ENCODE peak calls at places on chromosomes 6 and 20, in six cellular contexts. One of them, this sample, is unnamed.

GRCh38 chr6:134097114-134097707 is 44.8 kb upstream of the SLC2A12 start:
- DNase-seq in stimulated activated CD8-positive, alpha-beta memory T cell treated with anti-CD3 and anti-CD28 coated beads, Interleukin-4, amount 100 ng/mL, for 24 hours: peak
- DNase-seq in activated CD8-positive, alpha-beta memory T cell treated with anti-CD3 and anti-CD28 coated beads, Interleukin-2, amount 10 ng/mL, durations not matched to agents 7 days and 5 days: peak
- DNase-seq in RPMI7951: peak
- DNase-seq in stromal cell of bone marrow: peak
- DNase-seq in NCI-H1436: peak
- DNase-seq in this sample: no peak

GRCh38 chr6:117908246-117909107 is 1.4 kb downstream of the SLC35F1 start:
- DNase-seq in activated CD8-positive, alpha-beta memory T cell treated with anti-CD3 and anti-CD28 coated beads, Interleukin-2, amount 10 ng/mL, durations not matched to agents 7 days and 5 days: no peak
- DNase-seq in stimulated activated CD8-positive, alpha-beta memory T cell treated with anti-CD3 and anti-CD28 coated beads, Interleukin-4, amount 100 ng/mL, for 24 hours: no peak
- DNase-seq in NCI-H1436: no peak
- DNase-seq in stromal cell of bone marrow: no peak
- DNase-seq in RPMI7951: no peak
- DNase-seq in this sample: no peak

GRCh38 chr6:135251416-135251815 is 70.3 kb downstream of the MYB start:
- DNase-seq in NCI-H1436: no peak
- DNase-seq in activated CD8-positive, alpha-beta memory T cell treated with anti-CD3 and anti-CD28 coated beads, Interleukin-2, amount 10 ng/mL, durations not matched to agents 7 days and 5 days: no peak
- DNase-seq in stimulated activated CD8-positive, alpha-beta memory T cell treated with anti-CD3 and anti-CD28 coated beads, Interleukin-4, amount 100 ng/mL, for 24 hours: no peak
- DNase-seq in RPMI7951: no peak
- DNase-seq in stromal cell of bone marrow: no peak
- DNase-seq in this sample: no peak

GRCh38 chr20:44151621-44152416 is 35.2 kb downstream of the JPH2 start:
- DNase-seq in stimulated activated CD8-positive, alpha-beta memory T cell treated with anti-CD3 and anti-CD28 coated beads, Interleukin-4, amount 100 ng/mL, for 24 hours: no peak
- DNase-seq in activated CD8-positive, alpha-beta memory T cell treated with anti-CD3 and anti-CD28 coated beads, Interleukin-2, amount 10 ng/mL, durations not matched to agents 7 days and 5 days: no peak
- DNase-seq in RPMI7951: peak
- DNase-seq in NCI-H1436: no peak
- DNase-seq in stromal cell of bone marrow: no peak
- DNase-seq in this sample: no peak

GRCh38 chr6:2563635-2564034 is 187.1 kb downstream of the MYLK4 start:
- DNase-seq in NCI-H1436: no peak
- DNase-seq in activated CD8-positive, alpha-beta memory T cell treated with anti-CD3 and anti-CD28 coated beads, Interleukin-2, amount 10 ng/mL, durations not matched to agents 7 days and 5 days: peak
- DNase-seq in stimulated activated CD8-positive, alpha-beta memory T cell treated with anti-CD3 and anti-CD28 coated beads, Interleukin-4, amount 100 ng/mL, for 24 hours: no peak
- DNase-seq in stromal cell of bone marrow: peak
- DNase-seq in RPMI7951: peak
- DNase-seq in this sample: no peak

GRCh38 chr6:112571886-112572285 is 224.8 kb downstream of the RFPL4B start:
- DNase-seq in stromal cell of bone marrow: peak
- DNase-seq in NCI-H1436: no peak
- DNase-seq in RPMI7951: no peak
- DNase-seq in activated CD8-positive, alpha-beta memory T cell treated with anti-CD3 and anti-CD28 coated beads, Interleukin-2, amount 10 ng/mL, durations not matched to agents 7 days and 5 days: no peak
- DNase-seq in stimulated activated CD8-positive, alpha-beta memory T cell treated with anti-CD3 and anti-CD28 coated beads, Interleukin-4, amount 100 ng/mL, for 24 hours: no peak
- DNase-seq in this sample: no peak

GRCh38 chr20:46214831-46215488 is 93.3 kb downstream of the CDH22 start:
- DNase-seq in stromal cell of bone marrow: no peak
- DNase-seq in NCI-H1436: no peak
- DNase-seq in RPMI7951: peak
- DNase-seq in stimulated activated CD8-positive, alpha-beta memory T cell treated with anti-CD3 and anti-CD28 coated beads, Interleukin-4, amount 100 ng/mL, for 24 hours: no peak
- DNase-seq in activated CD8-positive, alpha-beta memory T cell treated with anti-CD3 and anti-CD28 coated beads, Interleukin-2, amount 10 ng/mL, durations not matched to agents 7 days and 5 days: no peak
- DNase-seq in this sample: no peak

GRCh38 chr6:146339716-146340115 is 203.9 kb upstream of the RAB32 start:
- DNase-seq in RPMI7951: peak
- DNase-seq in stromal cell of bone marrow: no peak
- DNase-seq in NCI-H1436: no peak
- DNase-seq in activated CD8-positive, alpha-beta memory T cell treated with anti-CD3 and anti-CD28 coated beads, Interleukin-2, amount 10 ng/mL, durations not matched to agents 7 days and 5 days: no peak
- DNase-seq in stimulated activated CD8-positive, alpha-beta memory T cell treated with anti-CD3 and anti-CD28 coated beads, Interleukin-4, amount 100 ng/mL, for 24 hours: no peak
- DNase-seq in this sample: no peak

GRCh38 chr20:19757487-19757972 is 528 bp upstream of the RIN2 start:
- DNase-seq in RPMI7951: peak
- DNase-seq in activated CD8-positive, alpha-beta memory T cell treated with anti-CD3 and anti-CD28 coated beads, Interleukin-2, amount 10 ng/mL, durations not matched to agents 7 days and 5 days: no peak
- DNase-seq in stimulated activated CD8-positive, alpha-beta memory T cell treated with anti-CD3 and anti-CD28 coated beads, Interleukin-4, amount 100 ng/mL, for 24 hours: no peak
- DNase-seq in NCI-H1436: no peak
- DNase-seq in stromal cell of bone marrow: peak
- DNase-seq in this sample: peak

GRCh38 chr6:144824018-144824417 is 538.9 kb downstream of the UTRN start:
- DNase-seq in activated CD8-positive, alpha-beta memory T cell treated with anti-CD3 and anti-CD28 coated beads, Interleukin-2, amount 10 ng/mL, durations not matched to agents 7 days and 5 days: no peak
- DNase-seq in stromal cell of bone marrow: no peak
- DNase-seq in NCI-H1436: no peak
- DNase-seq in RPMI7951: no peak
- DNase-seq in stimulated activated CD8-positive, alpha-beta memory T cell treated with anti-CD3 and anti-CD28 coated beads, Interleukin-4, amount 100 ng/mL, for 24 hours: no peak
- DNase-seq in this sample: no peak

GRCh38 chr6:170097505-170098427 is 193.1 kb downstream of the DLL1 start:
- DNase-seq in NCI-H1436: no peak
- DNase-seq in RPMI7951: no peak
- DNase-seq in activated CD8-positive, alpha-beta memory T cell treated with anti-CD3 and anti-CD28 coated beads, Interleukin-2, amount 10 ng/mL, durations not matched to agents 7 days and 5 days: peak
- DNase-seq in stromal cell of bone marrow: no peak
- DNase-seq in stimulated activated CD8-positive, alpha-beta memory T cell treated with anti-CD3 and anti-CD28 coated beads, Interleukin-4, amount 100 ng/mL, for 24 hours: no peak
- DNase-seq in this sample: peak

GRCh38 chr6:85490516-85491248 is 40.8 kb downstream of the NT5E start:
- DNase-seq in activated CD8-positive, alpha-beta memory T cell treated with anti-CD3 and anti-CD28 coated beads, Interleukin-2, amount 10 ng/mL, durations not matched to agents 7 days and 5 days: no peak
- DNase-seq in RPMI7951: peak
- DNase-seq in NCI-H1436: no peak
- DNase-seq in stromal cell of bone marrow: no peak
- DNase-seq in stimulated activated CD8-positive, alpha-beta memory T cell treated with anti-CD3 and anti-CD28 coated beads, Interleukin-4, amount 100 ng/mL, for 24 hours: no peak
- DNase-seq in this sample: no peak

GRCh38 chr6:117263353-117263927 is 1.9 kb upstream of the VGLL2 start:
- DNase-seq in stromal cell of bone marrow: no peak
- DNase-seq in activated CD8-positive, alpha-beta memory T cell treated with anti-CD3 and anti-CD28 coated beads, Interleukin-2, amount 10 ng/mL, durations not matched to agents 7 days and 5 days: no peak
- DNase-seq in RPMI7951: no peak
- DNase-seq in NCI-H1436: no peak
- DNase-seq in stimulated activated CD8-positive, alpha-beta memory T cell treated with anti-CD3 and anti-CD28 coated beads, Interleukin-4, amount 100 ng/mL, for 24 hours: no peak
- DNase-seq in this sample: no peak

GRCh38 chr20:38167851-38168760 is 3.0 kb upstream of the TGM2 start:
- DNase-seq in stimulated activated CD8-positive, alpha-beta memory T cell treated with anti-CD3 and anti-CD28 coated beads, Interleukin-4, amount 100 ng/mL, for 24 hours: no peak
- DNase-seq in activated CD8-positive, alpha-beta memory T cell treated with anti-CD3 and anti-CD28 coated beads, Interleukin-2, amount 10 ng/mL, durations not matched to agents 7 days and 5 days: no peak
- DNase-seq in stromal cell of bone marrow: no peak
- DNase-seq in NCI-H1436: no peak
- DNase-seq in RPMI7951: peak
- DNase-seq in this sample: no peak

GRCh38 chr20:58236612-58237317 is 8.3 kb upstream of the ANKRD60 start:
- DNase-seq in NCI-H1436: peak
- DNase-seq in stimulated activated CD8-positive, alpha-beta memory T cell treated with anti-CD3 and anti-CD28 coated beads, Interleukin-4, amount 100 ng/mL, for 24 hours: peak
- DNase-seq in RPMI7951: peak
- DNase-seq in activated CD8-positive, alpha-beta memory T cell treated with anti-CD3 and anti-CD28 coated beads, Interleukin-2, amount 10 ng/mL, durations not matched to agents 7 days and 5 days: peak
- DNase-seq in stromal cell of bone marrow: peak
- DNase-seq in this sample: peak

GRCh38 chr6:13924146-13924948 is 405 bp upstream of the RNF182 start:
- DNase-seq in activated CD8-positive, alpha-beta memory T cell treated with anti-CD3 and anti-CD28 coated beads, Interleukin-2, amount 10 ng/mL, durations not matched to agents 7 days and 5 days: peak
- DNase-seq in RPMI7951: peak
- DNase-seq in stimulated activated CD8-positive, alpha-beta memory T cell treated with anti-CD3 and anti-CD28 coated beads, Interleukin-4, amount 100 ng/mL, for 24 hours: no peak
- DNase-seq in NCI-H1436: peak
- DNase-seq in stromal cell of bone marrow: no peak
- DNase-seq in this sample: peak

GRCh38 chr20:1897965-1898464 is 2.8 kb downstream of the SIRPA start:
- DNase-seq in stromal cell of bone marrow: no peak
- DNase-seq in stimulated activated CD8-positive, alpha-beta memory T cell treated with anti-CD3 and anti-CD28 coated beads, Interleukin-4, amount 100 ng/mL, for 24 hours: no peak
- DNase-seq in RPMI7951: no peak
- DNase-seq in NCI-H1436: no peak
- DNase-seq in activated CD8-positive, alpha-beta memory T cell treated with anti-CD3 and anti-CD28 coated beads, Interleukin-2, amount 10 ng/mL, durations not matched to agents 7 days and 5 days: no peak
- DNase-seq in this sample: no peak

GRCh38 chr6:40378071-40378724 is 209.0 kb downstream of the LRFN2 start:
- DNase-seq in NCI-H1436: no peak
- DNase-seq in RPMI7951: no peak
- DNase-seq in stimulated activated CD8-positive, alpha-beta memory T cell treated with anti-CD3 and anti-CD28 coated beads, Interleukin-4, amount 100 ng/mL, for 24 hours: no peak
- DNase-seq in activated CD8-positive, alpha-beta memory T cell treated with anti-CD3 and anti-CD28 coated beads, Interleukin-2, amount 10 ng/mL, durations not matched to agents 7 days and 5 days: no peak
- DNase-seq in stromal cell of bone marrow: no peak
- DNase-seq in this sample: peak

GRCh38 chr20:44419131-44419844 is 56.4 kb upstream of the TTPAL start:
- DNase-seq in RPMI7951: no peak
- DNase-seq in stimulated activated CD8-positive, alpha-beta memory T cell treated with anti-CD3 and anti-CD28 coated beads, Interleukin-4, amount 100 ng/mL, for 24 hours: no peak
- DNase-seq in stromal cell of bone marrow: no peak
- DNase-seq in activated CD8-positive, alpha-beta memory T cell treated with anti-CD3 and anti-CD28 coated beads, Interleukin-2, amount 10 ng/mL, durations not matched to agents 7 days and 5 days: no peak
- DNase-seq in NCI-H1436: no peak
- DNase-seq in this sample: no peak

GRCh38 chr6:118776607-118777549 is 117.1 kb upstream of the ASF1A start:
- DNase-seq in activated CD8-positive, alpha-beta memory T cell treated with anti-CD3 and anti-CD28 coated beads, Interleukin-2, amount 10 ng/mL, durations not matched to agents 7 days and 5 days: peak
- DNase-seq in stimulated activated CD8-positive, alpha-beta memory T cell treated with anti-CD3 and anti-CD28 coated beads, Interleukin-4, amount 100 ng/mL, for 24 hours: peak
- DNase-seq in NCI-H1436: peak
- DNase-seq in RPMI7951: peak
- DNase-seq in stromal cell of bone marrow: peak
- DNase-seq in this sample: no peak

GRCh38 chr6:4840169-4840568 is 64.0 kb downstream of the CDYL start:
- DNase-seq in RPMI7951: no peak
- DNase-seq in stimulated activated CD8-positive, alpha-beta memory T cell treated with anti-CD3 and anti-CD28 coated beads, Interleukin-4, amount 100 ng/mL, for 24 hours: no peak
- DNase-seq in NCI-H1436: no peak
- DNase-seq in stromal cell of bone marrow: no peak
- DNase-seq in activated CD8-positive, alpha-beta memory T cell treated with anti-CD3 and anti-CD28 coated beads, Interleukin-2, amount 10 ng/mL, durations not matched to agents 7 days and 5 days: no peak
- DNase-seq in this sample: no peak

GRCh38 chr6:21219241-21219640 is 374.3 kb upstream of the SOX4 start:
- DNase-seq in RPMI7951: no peak
- DNase-seq in NCI-H1436: no peak
- DNase-seq in stimulated activated CD8-positive, alpha-beta memory T cell treated with anti-CD3 and anti-CD28 coated beads, Interleukin-4, amount 100 ng/mL, for 24 hours: no peak
- DNase-seq in stromal cell of bone marrow: no peak
- DNase-seq in activated CD8-positive, alpha-beta memory T cell treated with anti-CD3 and anti-CD28 coated beads, Interleukin-2, amount 10 ng/mL, durations not matched to agents 7 days and 5 days: no peak
- DNase-seq in this sample: no peak

GRCh38 chr20:24634855-24635254 is 165.4 kb downstream of the SYNDIG1 start:
- DNase-seq in activated CD8-positive, alpha-beta memory T cell treated with anti-CD3 and anti-CD28 coated beads, Interleukin-2, amount 10 ng/mL, durations not matched to agents 7 days and 5 days: no peak
- DNase-seq in stimulated activated CD8-positive, alpha-beta memory T cell treated with anti-CD3 and anti-CD28 coated beads, Interleukin-4, amount 100 ng/mL, for 24 hours: no peak
- DNase-seq in RPMI7951: peak
- DNase-seq in stromal cell of bone marrow: peak
- DNase-seq in NCI-H1436: no peak
- DNase-seq in this sample: peak

GRCh38 chr6:39891353-39891752 is 42.9 kb downstream of the MOCS1 start:
- DNase-seq in stromal cell of bone marrow: no peak
- DNase-seq in RPMI7951: no peak
- DNase-seq in activated CD8-positive, alpha-beta memory T cell treated with anti-CD3 and anti-CD28 coated beads, Interleukin-2, amount 10 ng/mL, durations not matched to agents 7 days and 5 days: no peak
- DNase-seq in stimulated activated CD8-positive, alpha-beta memory T cell treated with anti-CD3 and anti-CD28 coated beads, Interleukin-4, amount 100 ng/mL, for 24 hours: no peak
- DNase-seq in NCI-H1436: no peak
- DNase-seq in this sample: no peak

GRCh38 chr6:116218172-116218633 is 35.7 kb downstream of the TSPYL4 start:
- DNase-seq in stromal cell of bone marrow: no peak
- DNase-seq in stimulated activated CD8-positive, alpha-beta memory T cell treated with anti-CD3 and anti-CD28 coated beads, Interleukin-4, amount 100 ng/mL, for 24 hours: no peak
- DNase-seq in RPMI7951: no peak
- DNase-seq in activated CD8-positive, alpha-beta memory T cell treated with anti-CD3 and anti-CD28 coated beads, Interleukin-2, amount 10 ng/mL, durations not matched to agents 7 days and 5 days: no peak
- DNase-seq in NCI-H1436: no peak
- DNase-seq in this sample: no peak

GRCh38 chr6:142693446-142693845 is 251.5 kb downstream of the HIVEP2 start:
- DNase-seq in NCI-H1436: no peak
- DNase-seq in stromal cell of bone marrow: peak
- DNase-seq in RPMI7951: peak
- DNase-seq in stimulated activated CD8-positive, alpha-beta memory T cell treated with anti-CD3 and anti-CD28 coated beads, Interleukin-4, amount 100 ng/mL, for 24 hours: no peak
- DNase-seq in activated CD8-positive, alpha-beta memory T cell treated with anti-CD3 and anti-CD28 coated beads, Interleukin-2, amount 10 ng/mL, durations not matched to agents 7 days and 5 days: no peak
- DNase-seq in this sample: no peak

GRCh38 chr6:56156643-56157042 is 90.7 kb downstream of the COL21A1 start:
- DNase-seq in stimulated activated CD8-positive, alpha-beta memory T cell treated with anti-CD3 and anti-CD28 coated beads, Interleukin-4, amount 100 ng/mL, for 24 hours: no peak
- DNase-seq in RPMI7951: peak
- DNase-seq in NCI-H1436: no peak
- DNase-seq in stromal cell of bone marrow: no peak
- DNase-seq in activated CD8-positive, alpha-beta memory T cell treated with anti-CD3 and anti-CD28 coated beads, Interleukin-2, amount 10 ng/mL, durations not matched to agents 7 days and 5 days: no peak
- DNase-seq in this sample: no peak

GRCh38 chr6:79467716-79468115 is 69.5 kb downstream of the LCA5 start:
- DNase-seq in stromal cell of bone marrow: no peak
- DNase-seq in activated CD8-positive, alpha-beta memory T cell treated with anti-CD3 and anti-CD28 coated beads, Interleukin-2, amount 10 ng/mL, durations not matched to agents 7 days and 5 days: no peak
- DNase-seq in NCI-H1436: no peak
- DNase-seq in stimulated activated CD8-positive, alpha-beta memory T cell treated with anti-CD3 and anti-CD28 coated beads, Interleukin-4, amount 100 ng/mL, for 24 hours: no peak
- DNase-seq in RPMI7951: no peak
- DNase-seq in this sample: no peak

GRCh38 chr20:34389206-34389953 is 26.3 kb downstream of the ITCH start:
- DNase-seq in activated CD8-positive, alpha-beta memory T cell treated with anti-CD3 and anti-CD28 coated beads, Interleukin-2, amount 10 ng/mL, durations not matched to agents 7 days and 5 days: no peak
- DNase-seq in stromal cell of bone marrow: no peak
- DNase-seq in RPMI7951: peak
- DNase-seq in stimulated activated CD8-positive, alpha-beta memory T cell treated with anti-CD3 and anti-CD28 coated beads, Interleukin-4, amount 100 ng/mL, for 24 hours: no peak
- DNase-seq in NCI-H1436: peak
- DNase-seq in this sample: no peak

GRCh38 chr20:6819599-6819998 is 52.1 kb downstream of the BMP2 start:
- DNase-seq in activated CD8-positive, alpha-beta memory T cell treated with anti-CD3 and anti-CD28 coated beads, Interleukin-2, amount 10 ng/mL, durations not matched to agents 7 days and 5 days: no peak
- DNase-seq in RPMI7951: peak
- DNase-seq in stimulated activated CD8-positive, alpha-beta memory T cell treated with anti-CD3 and anti-CD28 coated beads, Interleukin-4, amount 100 ng/mL, for 24 hours: no peak
- DNase-seq in stromal cell of bone marrow: no peak
- DNase-seq in NCI-H1436: no peak
- DNase-seq in this sample: no peak

GRCh38 chr6:11043552-11043960 is 549 bp downstream of the ELOVL2 start:
- DNase-seq in RPMI7951: no peak
- DNase-seq in NCI-H1436: no peak
- DNase-seq in activated CD8-positive, alpha-beta memory T cell treated with anti-CD3 and anti-CD28 coated beads, Interleukin-2, amount 10 ng/mL, durations not matched to agents 7 days and 5 days: no peak
- DNase-seq in stimulated activated CD8-positive, alpha-beta memory T cell treated with anti-CD3 and anti-CD28 coated beads, Interleukin-4, amount 100 ng/mL, for 24 hours: no peak
- DNase-seq in stromal cell of bone marrow: no peak
- DNase-seq in this sample: no peak

GRCh38 chr6:101543796-101544195 is 150.3 kb downstream of the GRIK2 start:
- DNase-seq in NCI-H1436: no peak
- DNase-seq in stimulated activated CD8-positive, alpha-beta memory T cell treated with anti-CD3 and anti-CD28 coated beads, Interleukin-4, amount 100 ng/mL, for 24 hours: no peak
- DNase-seq in stromal cell of bone marrow: no peak
- DNase-seq in activated CD8-positive, alpha-beta memory T cell treated with anti-CD3 and anti-CD28 coated beads, Interleukin-2, amount 10 ng/mL, durations not matched to agents 7 days and 5 days: no peak
- DNase-seq in RPMI7951: no peak
- DNase-seq in this sample: no peak

GRCh38 chr6:39980839-39981580 is 46.7 kb upstream of the MOCS1 start:
- DNase-seq in NCI-H1436: peak
- DNase-seq in stromal cell of bone marrow: peak
- DNase-seq in stimulated activated CD8-positive, alpha-beta memory T cell treated with anti-CD3 and anti-CD28 coated beads, Interleukin-4, amount 100 ng/mL, for 24 hours: no peak
- DNase-seq in activated CD8-positive, alpha-beta memory T cell treated with anti-CD3 and anti-CD28 coated beads, Interleukin-2, amount 10 ng/mL, durations not matched to agents 7 days and 5 days: no peak
- DNase-seq in RPMI7951: peak
- DNase-seq in this sample: no peak

GRCh38 chr6:35388023-35388422 is 45.7 kb downstream of the PPARD start:
- DNase-seq in NCI-H1436: no peak
- DNase-seq in stromal cell of bone marrow: no peak
- DNase-seq in activated CD8-positive, alpha-beta memory T cell treated with anti-CD3 and anti-CD28 coated beads, Interleukin-2, amount 10 ng/mL, durations not matched to agents 7 days and 5 days: no peak
- DNase-seq in RPMI7951: no peak
- DNase-seq in stimulated activated CD8-positive, alpha-beta memory T cell treated with anti-CD3 and anti-CD28 coated beads, Interleukin-4, amount 100 ng/mL, for 24 hours: no peak
- DNase-seq in this sample: no peak

GRCh38 chr20:30168025-30168799 is 1089.3 kb upstream of the DEFB115 start:
- DNase-seq in stimulated activated CD8-positive, alpha-beta memory T cell treated with anti-CD3 and anti-CD28 coated beads, Interleukin-4, amount 100 ng/mL, for 24 hours: no peak
- DNase-seq in NCI-H1436: no peak
- DNase-seq in stromal cell of bone marrow: no peak
- DNase-seq in activated CD8-positive, alpha-beta memory T cell treated with anti-CD3 and anti-CD28 coated beads, Interleukin-2, amount 10 ng/mL, durations not matched to agents 7 days and 5 days: peak
- DNase-seq in RPMI7951: no peak
- DNase-seq in this sample: no peak

GRCh38 chr6:109523478-109523877 is 40.5 kb upstream of the ZBTB24 start:
- DNase-seq in activated CD8-positive, alpha-beta memory T cell treated with anti-CD3 and anti-CD28 coated beads, Interleukin-2, amount 10 ng/mL, durations not matched to agents 7 days and 5 days: no peak
- DNase-seq in NCI-H1436: no peak
- DNase-seq in stromal cell of bone marrow: peak
- DNase-seq in RPMI7951: peak
- DNase-seq in stimulated activated CD8-positive, alpha-beta memory T cell treated with anti-CD3 and anti-CD28 coated beads, Interleukin-4, amount 100 ng/mL, for 24 hours: no peak
- DNase-seq in this sample: no peak

GRCh38 chr6:112443118-112443641 is 96.0 kb downstream of the RFPL4B start:
- DNase-seq in activated CD8-positive, alpha-beta memory T cell treated with anti-CD3 and anti-CD28 coated beads, Interleukin-2, amount 10 ng/mL, durations not matched to agents 7 days and 5 days: no peak
- DNase-seq in stimulated activated CD8-positive, alpha-beta memory T cell treated with anti-CD3 and anti-CD28 coated beads, Interleukin-4, amount 100 ng/mL, for 24 hours: no peak
- DNase-seq in stromal cell of bone marrow: no peak
- DNase-seq in NCI-H1436: no peak
- DNase-seq in RPMI7951: peak
- DNase-seq in this sample: no peak